ENCODE peak calls at places on chromosomes 6 and 20, in eight cellular contexts. Z is prostate gland, C is breast epithelium, G is upper lobe of left lung, T is spleen, I is transverse colon, Q is stomach, K is GM12878. W is an unnamed sample.

GRCh38 chr6:66735106-66735890 is 1028.3 kb upstream of the EYS start:
- DNase-seq in Z (no peak), C (no peak), G (no peak), T (no peak), I (no peak), Q (no peak), K (no peak), W (no peak)

GRCh38 chr20:62778601-62779416 is 17.5 kb upstream of the MRGBP start:
- DNase-seq in Z (no peak), C (no peak), G (no peak), T (no peak), I (no peak), Q (no peak), K (no peak), W (no peak)

GRCh38 chr6:104239971-104240370 is 619.7 kb downstream of the HACE1 start:
- DNase-seq in Z (no peak), C (no peak), G (no peak), T (no peak), I (no peak), Q (no peak), K (no peak), W (no peak)

GRCh38 chr6:166556871-166557322 is 29.6 kb downstream of the RAMACL start:
- DNase-seq in Z (peak), C (peak), G (peak), T (peak), I (peak), Q (peak), K (no peak), W (peak)

GRCh38 chr6:98946877-98947410 is 802 bp downstream of the FBXL4 start:
- DNase-seq in Z (peak), C (no peak), G (peak), T (peak), I (peak), Q (peak), K (no peak), W (no peak)

GRCh38 chr6:47741807-47742206 is 40.0 kb upstream of the OPN5 start:
- DNase-seq in Z (no peak), C (no peak), G (no peak), T (no peak), I (peak), Q (no peak), K (no peak), W (no peak)

GRCh38 chr6:165659945-165660862 is 2.8 kb downstream of the PDE10A start:
- DNase-seq in Z (no peak), C (no peak), G (no peak), T (no peak), I (no peak), Q (no peak), K (no peak), W (no peak)

GRCh38 chr6:20564269-20564668 is 30.0 kb downstream of the CDKAL1 start:
- DNase-seq in Z (no peak), C (no peak), G (no peak), T (no peak), I (no peak), Q (no peak), K (no peak), W (no peak)

GRCh38 chr6:16168858-16169257 is 40.0 kb downstream of the MYLIP start:
- DNase-seq in Z (no peak), C (no peak), G (no peak), T (no peak), I (no peak), Q (no peak), K (peak), W (no peak)

GRCh38 chr20:43458422-43458924 is 777 bp downstream of the SRSF6 start:
- DNase-seq in Z (no peak), C (no peak), G (no peak), T (no peak), I (no peak), Q (no peak), K (no peak), W (no peak)

GRCh38 chr6:82169138-82169876 is 78.2 kb downstream of the IBTK start:
- DNase-seq in Z (no peak), C (no peak), G (no peak), T (no peak), I (no peak), Q (no peak), K (no peak), W (no peak)

GRCh38 chr6:96007663-96008062 is 8.1 kb upstream of the FUT9 start:
- DNase-seq in Z (no peak), C (no peak), G (no peak), T (no peak), I (no peak), Q (no peak), K (no peak), W (no peak)

GRCh38 chr6:148514091-148514850 is 171.6 kb downstream of the SASH1 start:
- DNase-seq in Z (no peak), C (no peak), G (no peak), T (no peak), I (no peak), Q (no peak), K (no peak), W (no peak)

GRCh38 chr6:170279977-170280688 is 10.7 kb downstream of the DLL1 start:
- DNase-seq in Z (no peak), C (no peak), G (peak), T (peak), I (peak), Q (peak), K (no peak), W (peak)

GRCh38 chr6:15434823-15435380 is 189.0 kb downstream of the JARID2 start:
- DNase-seq in Z (no peak), C (no peak), G (no peak), T (no peak), I (no peak), Q (no peak), K (no peak), W (no peak)

GRCh38 chr20:64049060-64049886 is at the start of gene SOX18:
- DNase-seq in Z (no peak), C (no peak), G (no peak), T (peak), I (no peak), Q (no peak), K (no peak), W (no peak)

GRCh38 chr6:3526962-3527796 is 70.3 kb upstream of the SLC22A23 start:
- DNase-seq in Z (peak), C (no peak), G (no peak), T (no peak), I (no peak), Q (no peak), K (no peak), W (no peak)

GRCh38 chr20:19668406-19668805 is 89.7 kb upstream of the RIN2 start:
- DNase-seq in Z (no peak), C (no peak), G (no peak), T (no peak), I (no peak), Q (no peak), K (no peak), W (no peak)

GRCh38 chr6:161440299-161440698 is 166.4 kb upstream of the AGPAT4 start:
- DNase-seq in Z (no peak), C (no peak), G (no peak), T (no peak), I (no peak), Q (no peak), K (no peak), W (no peak)

GRCh38 chr6:85473748-85474147 is 23.9 kb downstream of the NT5E start:
- DNase-seq in Z (no peak), C (no peak), G (no peak), T (no peak), I (no peak), Q (no peak), K (no peak), W (no peak)

GRCh38 chr20:13984211-13984610 is 6.2 kb downstream of the SEL1L2 start:
- DNase-seq in Z (no peak), C (no peak), G (no peak), T (no peak), I (no peak), Q (no peak), K (no peak), W (no peak)

GRCh38 chr6:32288426-32288825 is 64.6 kb upstream of the NOTCH4 start:
- DNase-seq in Z (no peak), C (no peak), G (no peak), T (no peak), I (no peak), Q (no peak), K (no peak), W (no peak)

GRCh38 chr6:133340557-133340956 is 99.4 kb downstream of the EYA4 start:
- DNase-seq in Z (no peak), C (no peak), G (no peak), T (no peak), I (no peak), Q (no peak), K (no peak), W (no peak)

GRCh38 chr20:21096321-21097043 is 9.7 kb downstream of the LINC00237 start:
- DNase-seq in Z (no peak), C (no peak), G (peak), T (no peak), I (no peak), Q (no peak), K (peak), W (no peak)

GRCh38 chr20:31987744-31988143 is 19.8 kb downstream of the XKR7 start:
- DNase-seq in Z (no peak), C (no peak), G (no peak), T (no peak), I (no peak), Q (no peak), K (no peak), W (no peak)

GRCh38 chr6:41578714-41579610 is 32.8 kb downstream of the FOXP4 start:
- DNase-seq in Z (no peak), C (no peak), G (no peak), T (no peak), I (peak), Q (no peak), K (no peak), W (no peak)

GRCh38 chr20:32006841-32007786 is 3.1 kb upstream of the CCM2L start:
- DNase-seq in Z (no peak), C (no peak), G (no peak), T (peak), I (no peak), Q (no peak), K (no peak), W (no peak)

GRCh38 chr20:4798010-4798409 is 76.3 kb downstream of the PRND start:
- DNase-seq in Z (no peak), C (peak), G (no peak), T (no peak), I (no peak), Q (no peak), K (no peak), W (no peak)

GRCh38 chr6:144036064-144036873 is 28.2 kb upstream of the PLAGL1 start:
- DNase-seq in Z (no peak), C (no peak), G (peak), T (peak), I (peak), Q (no peak), K (no peak), W (no peak)

GRCh38 chr20:18585134-18585533 is 2.7 kb upstream of the DTD1 start:
- DNase-seq in Z (no peak), C (no peak), G (no peak), T (no peak), I (no peak), Q (no peak), K (no peak), W (no peak)

GRCh38 chr6:28693751-28694443 is 168.2 kb downstream of the GPX5 start:
- DNase-seq in Z (no peak), C (no peak), G (no peak), T (no peak), I (no peak), Q (no peak), K (no peak), W (no peak)

GRCh38 chr6:117505337-117505736 is 22.9 kb downstream of the DCBLD1 start:
- DNase-seq in Z (no peak), C (no peak), G (no peak), T (no peak), I (no peak), Q (no peak), K (no peak), W (no peak)

DNA sequence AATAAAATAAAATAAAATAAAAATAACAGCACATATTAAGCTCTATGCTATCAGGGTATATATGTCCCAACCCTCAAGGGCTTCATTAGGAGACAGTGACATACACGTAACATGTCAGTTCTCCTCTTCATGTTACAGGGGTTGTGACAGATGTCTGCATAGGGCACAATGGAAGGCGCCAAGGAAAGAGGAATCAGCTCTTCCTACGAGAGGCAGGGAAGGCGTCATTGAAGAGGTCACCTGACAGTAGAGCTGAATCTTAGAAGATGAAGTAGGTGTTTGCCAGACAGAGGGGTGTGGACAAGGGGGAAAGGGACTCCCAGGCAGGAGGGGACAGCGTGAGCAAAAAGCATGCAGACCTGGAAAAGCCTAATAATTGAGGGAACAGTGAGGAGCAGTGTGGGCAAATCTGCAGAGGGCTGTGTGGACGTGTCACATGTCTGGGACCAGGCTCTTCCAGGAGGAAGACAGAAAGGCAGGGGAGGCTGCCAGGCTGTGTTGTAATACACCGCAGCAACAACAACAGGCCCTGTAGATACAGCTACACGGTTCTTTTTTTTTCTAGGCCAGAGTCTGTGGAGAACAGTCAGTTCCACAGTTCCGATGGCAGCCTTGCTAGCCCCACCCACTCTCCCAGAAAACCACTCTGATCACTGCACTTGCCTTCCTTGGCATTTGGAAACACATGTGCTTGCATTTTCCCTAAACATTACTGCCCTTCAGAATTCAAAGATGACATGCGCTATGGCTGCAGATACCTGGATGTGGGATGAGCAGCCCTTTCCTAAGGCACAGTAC is 2.5 kb upstream of the FKBP5 start:
- DNase-seq in Z (peak), C (peak), G (peak), T (peak), I (peak), Q (peak), K (no peak), W (peak)
- TF ChIP-seq POLR2AphosphoS5 in Z (peak), C (peak), G (peak), T (peak), I (peak), Q (peak), K (no peak), W (peak)

GRCh38 chr6:90653750-90654149 is 66.9 kb upstream of the MAP3K7 start:
- DNase-seq in Z (no peak), C (no peak), G (no peak), T (no peak), I (no peak), Q (no peak), K (no peak), W (no peak)
- TF ChIP-seq CTCF in Z (no peak), C (no peak), G (no peak), T (no peak), I (no peak), Q (no peak), K (no peak), W (no peak)

GRCh38 chr6:142885182-142885867 is 59.7 kb downstream of the HIVEP2 start:
- DNase-seq in Z (peak), C (no peak), G (peak), T (no peak), I (peak), Q (no peak), K (peak), W (no peak)
- TF ChIP-seq POLR2A in Z (no peak), C (no peak), G (no peak), T (no peak), I (no peak), Q (no peak), K (peak), W (no peak)

GRCh38 chr20:9051508-9051907 is 17.4 kb upstream of the PLCB4 start:
- DNase-seq in Z (no peak), C (no peak), G (no peak), T (no peak), I (no peak), Q (no peak), K (no peak), W (no peak)
- TF ChIP-seq POLR2AphosphoS5 in Z (no peak), C (no peak), G (no peak), T (no peak), I (no peak), Q (no peak), K (no peak), W (no peak)

DNA sequence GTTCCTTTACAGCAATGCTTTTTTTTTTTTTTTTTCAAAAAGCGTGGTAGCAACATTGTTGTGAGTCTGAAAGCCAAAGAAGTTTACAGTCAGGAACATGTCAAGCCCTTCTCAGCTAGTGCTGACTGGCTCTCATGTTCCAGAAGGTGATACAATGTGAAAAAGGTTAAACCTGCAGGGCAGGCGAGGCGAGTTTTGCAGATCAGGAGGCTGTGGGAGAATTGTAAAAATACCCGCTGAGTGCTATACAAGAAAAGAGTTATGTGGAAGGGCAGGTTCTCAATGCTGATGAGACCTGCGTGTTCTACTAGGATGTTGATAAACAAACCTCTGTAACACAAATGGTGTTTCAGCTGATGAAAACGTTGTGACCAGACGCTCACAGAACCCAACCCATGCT is 30.9 kb upstream of the RPP40 start:
- DNase-seq in Z (peak), C (no peak), G (no peak), T (no peak), I (no peak), Q (no peak), K (no peak), W (no peak)
- TF ChIP-seq CTCF in Z (no peak), C (no peak), G (no peak), T (no peak), I (no peak), Q (no peak), K (no peak), W (no peak)

GRCh38 chr6:37052027-37052628 is 46.7 kb downstream of the FGD2 start:
- DNase-seq in Z (no peak), C (no peak), G (no peak), T (peak), I (no peak), Q (no peak), K (no peak), W (peak)
- TF ChIP-seq POLR2A in Z (no peak), C (no peak), G (no peak), T (no peak), I (no peak), Q (no peak), K (no peak), W (no peak)

GRCh38 chr6:134422426-134423231 is 104.7 kb upstream of the SGK1 start:
- DNase-seq in Z (no peak), C (no peak), G (no peak), T (no peak), I (no peak), Q (no peak), K (no peak), W (no peak)
- TF ChIP-seq POLR2AphosphoS5 in Z (no peak), C (no peak), G (no peak), T (no peak), I (no peak), Q (no peak), K (no peak), W (no peak)

DNA sequence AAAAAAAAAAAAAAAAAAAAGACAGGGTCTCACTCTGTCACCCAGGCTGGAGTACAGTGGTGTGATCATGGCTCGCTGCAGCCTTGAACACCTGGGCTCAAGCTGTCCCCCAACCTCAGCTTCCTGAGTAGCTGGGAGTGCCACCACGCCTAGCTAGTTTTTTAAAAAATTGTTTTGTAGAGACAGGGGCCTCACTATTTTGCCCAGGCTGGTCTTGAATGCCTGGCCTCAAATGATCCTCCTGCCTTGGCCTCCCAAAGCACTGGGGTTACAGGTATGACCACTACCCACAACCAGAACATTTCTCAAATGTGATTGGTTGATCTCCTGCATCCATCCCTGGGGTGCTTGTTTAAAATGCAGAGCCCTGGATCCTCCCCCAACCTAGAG is 5.6 kb upstream of the RBCK1 start:
- DNase-seq in Z (no peak), C (no peak), G (no peak), T (peak), I (no peak), Q (no peak), K (no peak), W (no peak)
- TF ChIP-seq CTCF in Z (no peak), C (no peak), G (no peak), T (no peak), I (no peak), Q (no peak), K (no peak), W (no peak)

W was measured in sigmoid colon.